ENCODE peak calls at places on chromosomes 4 and X, in seven cellular contexts. One of them, this sample, is unnamed.

GRCh38 chr4:4639370-4639769 is 97.5 kb upstream of the STX18 start:
- DNase-seq in mesendoderm: no peak
- DNase-seq in H9: no peak
- DNase-seq in IMR-90: no peak
- DNase-seq in mesenchymal stem cell: no peak
- DNase-seq in H1: no peak
- DNase-seq in trophoblast cell: no peak
- DNase-seq in this sample: no peak

GRCh38 chrX:13295841-13296240 is 24.0 kb downstream of the ATXN3L start:
- DNase-seq in mesendoderm: no peak
- DNase-seq in H9: no peak
- DNase-seq in IMR-90: no peak
- DNase-seq in mesenchymal stem cell: no peak
- DNase-seq in H1: no peak
- DNase-seq in trophoblast cell: no peak
- DNase-seq in this sample: no peak

GRCh38 chrX:101764538-101764937 is 104.9 kb upstream of the ARMCX2 start:
- DNase-seq in mesendoderm: peak; percentile 14
- DNase-seq in H9: no peak
- DNase-seq in IMR-90: no peak
- DNase-seq in mesenchymal stem cell: peak; percentile 24
- DNase-seq in H1: no peak
- DNase-seq in trophoblast cell: no peak
- DNase-seq in this sample: no peak

GRCh38 chr4:41436365-41437263 is 101.3 kb upstream of the LIMCH1 start:
- DNase-seq in mesendoderm: no peak
- DNase-seq in H9: no peak
- DNase-seq in IMR-90: no peak
- DNase-seq in mesenchymal stem cell: no peak
- DNase-seq in H1: no peak
- DNase-seq in trophoblast cell: no peak
- DNase-seq in this sample: no peak

GRCh38 chr4:123631699-123632098 is 235.1 kb downstream of the SPRY1 start:
- DNase-seq in mesendoderm: no peak
- DNase-seq in H9: no peak
- DNase-seq in IMR-90: peak; percentile 43
- DNase-seq in mesenchymal stem cell: no peak
- DNase-seq in H1: no peak
- DNase-seq in trophoblast cell: no peak
- DNase-seq in this sample: no peak

GRCh38 chrX:64352084-64352483 is 43.2 kb downstream of the MTMR8 start:
- DNase-seq in mesendoderm: no peak
- DNase-seq in H9: no peak
- DNase-seq in IMR-90: no peak
- DNase-seq in mesenchymal stem cell: no peak
- DNase-seq in H1: no peak
- DNase-seq in trophoblast cell: peak; percentile 25
- DNase-seq in this sample: no peak

GRCh38 chr4:23085249-23085568 is 392.5 kb downstream of the GBA3 start:
- DNase-seq in mesendoderm: no peak
- DNase-seq in H9: no peak
- DNase-seq in IMR-90: no peak
- DNase-seq in mesenchymal stem cell: no peak
- DNase-seq in H1: no peak
- DNase-seq in trophoblast cell: no peak
- DNase-seq in this sample: no peak

GRCh38 chr4:186848437-186848836 is 124.8 kb upstream of the FAT1 start:
- DNase-seq in mesendoderm: no peak
- DNase-seq in H9: no peak
- DNase-seq in IMR-90: no peak
- DNase-seq in mesenchymal stem cell: no peak
- DNase-seq in H1: no peak
- DNase-seq in trophoblast cell: no peak
- DNase-seq in this sample: no peak

GRCh38 chr4:6776920-6777635 is 5.4 kb upstream of the KIAA0232 start:
- DNase-seq in mesendoderm: no peak
- DNase-seq in H9: no peak
- DNase-seq in IMR-90: no peak
- DNase-seq in mesenchymal stem cell: no peak
- DNase-seq in H1: no peak
- DNase-seq in trophoblast cell: peak; percentile 53
- DNase-seq in this sample: no peak

GRCh38 chr4:152044341-152044740 is 283.5 kb upstream of the GATB start:
- DNase-seq in mesendoderm: no peak
- DNase-seq in H9: no peak
- DNase-seq in IMR-90: peak; percentile 15
- DNase-seq in mesenchymal stem cell: peak; percentile 40
- DNase-seq in H1: no peak
- DNase-seq in trophoblast cell: no peak
- DNase-seq in this sample: no peak

GRCh38 chrX:12999422-12999821 is 24.5 kb downstream of the TMSB4X start:
- DNase-seq in mesendoderm: no peak
- DNase-seq in H9: no peak
- DNase-seq in IMR-90: peak; percentile 32
- DNase-seq in mesenchymal stem cell: no peak
- DNase-seq in H1: no peak
- DNase-seq in trophoblast cell: no peak
- DNase-seq in this sample: no peak

GRCh38 chrX:431032-431431 is 44.3 kb upstream of the PPP2R3B start:
- DNase-seq in mesendoderm: no peak
- DNase-seq in H9: no peak
- DNase-seq in IMR-90: no peak
- DNase-seq in mesenchymal stem cell: no peak
- DNase-seq in H1: no peak
- DNase-seq in trophoblast cell: no peak
- DNase-seq in this sample: no peak

GRCh38 chrX:75303795-75304194 is 29.9 kb downstream of the UPRT start:
- DNase-seq in mesendoderm: no peak
- DNase-seq in H9: no peak
- DNase-seq in IMR-90: peak; percentile 70
- DNase-seq in mesenchymal stem cell: no peak
- DNase-seq in H1: no peak
- DNase-seq in trophoblast cell: no peak
- DNase-seq in this sample: no peak

GRCh38 chrX:7582191-7582590 is 260.8 kb upstream of the VCX start:
- DNase-seq in mesendoderm: no peak
- DNase-seq in H9: no peak
- DNase-seq in IMR-90: no peak
- DNase-seq in mesenchymal stem cell: no peak
- DNase-seq in H1: no peak
- DNase-seq in trophoblast cell: no peak
- DNase-seq in this sample: no peak

GRCh38 chr4:101205878-101206277 is 141.4 kb downstream of the PPP3CA start:
- DNase-seq in mesendoderm: peak; percentile 24
- DNase-seq in H9: no peak
- DNase-seq in IMR-90: peak; percentile 63
- DNase-seq in mesenchymal stem cell: peak; percentile 49
- DNase-seq in H1: no peak
- DNase-seq in trophoblast cell: peak; percentile 13
- DNase-seq in this sample: no peak

GRCh38 chr4:186823989-186824388 is 100.3 kb upstream of the FAT1 start:
- DNase-seq in mesendoderm: no peak
- DNase-seq in H9: no peak
- DNase-seq in IMR-90: peak; percentile 87
- DNase-seq in mesenchymal stem cell: peak; percentile 20
- DNase-seq in H1: no peak
- DNase-seq in trophoblast cell: no peak
- DNase-seq in this sample: no peak

GRCh38 chr4:13985824-13986223 is 358.3 kb upstream of the BOD1L1 start:
- DNase-seq in mesendoderm: no peak
- DNase-seq in H9: no peak
- DNase-seq in IMR-90: peak; percentile 32
- DNase-seq in mesenchymal stem cell: no peak
- DNase-seq in H1: no peak
- DNase-seq in trophoblast cell: no peak
- DNase-seq in this sample: no peak

GRCh38 chr4:158322119-158322518 is 111.8 kb downstream of the TMEM144 start:
- DNase-seq in mesendoderm: peak; percentile 3
- DNase-seq in H9: no peak
- DNase-seq in IMR-90: no peak
- DNase-seq in mesenchymal stem cell: no peak
- DNase-seq in H1: no peak
- DNase-seq in trophoblast cell: no peak
- DNase-seq in this sample: no peak

GRCh38 chrX:52923781-52924241 is 26.7 kb downstream of the FAM156B start:
- DNase-seq in mesendoderm: no peak
- DNase-seq in H9: no peak
- DNase-seq in IMR-90: peak; percentile 69
- DNase-seq in mesenchymal stem cell: peak; percentile 43
- DNase-seq in H1: no peak
- DNase-seq in trophoblast cell: peak; percentile 52
- DNase-seq in this sample: no peak

GRCh38 chr4:104879367-104879766 is 267.3 kb upstream of the TET2 start:
- DNase-seq in mesendoderm: no peak
- DNase-seq in H9: no peak
- DNase-seq in IMR-90: no peak
- DNase-seq in mesenchymal stem cell: no peak
- DNase-seq in H1: no peak
- DNase-seq in trophoblast cell: no peak
- DNase-seq in this sample: no peak

GRCh38 chr4:111988514-111988913 is 156.7 kb upstream of the FAM241A start:
- DNase-seq in mesendoderm: no peak
- DNase-seq in H9: no peak
- DNase-seq in IMR-90: no peak
- DNase-seq in mesenchymal stem cell: no peak
- DNase-seq in H1: no peak
- DNase-seq in trophoblast cell: no peak
- DNase-seq in this sample: no peak
- H3K4ac ChIP-seq in mesendoderm: no peak overlapping the region
- H3K4ac ChIP-seq in H9: no peak overlapping the region
- H3K4ac ChIP-seq in IMR-90: no peak overlapping the region
- H3K4ac ChIP-seq in mesenchymal stem cell: no peak overlapping the region
- H3K4ac ChIP-seq in H1: no peak overlapping the region
- H3K4ac ChIP-seq in trophoblast cell: no peak overlapping the region
- H3K4ac ChIP-seq in this sample: no peak overlapping the region

GRCh38 chr4:148327683-148328082 is 114.5 kb downstream of the NR3C2 start:
- DNase-seq in mesendoderm: no peak
- DNase-seq in H9: no peak
- DNase-seq in IMR-90: no peak
- DNase-seq in mesenchymal stem cell: no peak
- DNase-seq in H1: no peak
- DNase-seq in trophoblast cell: no peak
- DNase-seq in this sample: no peak
- H3K4ac ChIP-seq in mesendoderm: no peak overlapping the region
- H3K4ac ChIP-seq in H9: no peak overlapping the region
- H3K4ac ChIP-seq in IMR-90: no peak overlapping the region
- H3K4ac ChIP-seq in mesenchymal stem cell: no peak overlapping the region
- H3K4ac ChIP-seq in H1: no peak overlapping the region
- H3K4ac ChIP-seq in trophoblast cell: no peak overlapping the region
- H3K4ac ChIP-seq in this sample: no peak overlapping the region

GRCh38 chr4:20394471-20394870 is 142.8 kb downstream of the SLIT2 start:
- DNase-seq in mesendoderm: no peak
- DNase-seq in H9: no peak
- DNase-seq in IMR-90: no peak
- DNase-seq in mesenchymal stem cell: no peak
- DNase-seq in H1: no peak
- DNase-seq in trophoblast cell: no peak
- DNase-seq in this sample: no peak
- H3K4ac ChIP-seq in mesendoderm: no peak overlapping the region
- H3K4ac ChIP-seq in H9: no peak overlapping the region
- H3K4ac ChIP-seq in IMR-90: no peak overlapping the region
- H3K4ac ChIP-seq in mesenchymal stem cell: no peak overlapping the region
- H3K4ac ChIP-seq in H1: no peak overlapping the region
- H3K4ac ChIP-seq in trophoblast cell: no peak overlapping the region
- H3K4ac ChIP-seq in this sample: no peak overlapping the region

GRCh38 chrX:131724292-131724691 is 180.4 kb downstream of the OR13H1 start:
- DNase-seq in mesendoderm: no peak
- DNase-seq in H9: no peak
- DNase-seq in IMR-90: no peak
- DNase-seq in mesenchymal stem cell: no peak
- DNase-seq in H1: no peak
- DNase-seq in trophoblast cell: no peak
- DNase-seq in this sample: no peak
- H3K4ac ChIP-seq in mesendoderm: no peak overlapping the region
- H3K4ac ChIP-seq in H9: no peak overlapping the region
- H3K4ac ChIP-seq in IMR-90: no peak overlapping the region
- H3K4ac ChIP-seq in mesenchymal stem cell: no peak overlapping the region
- H3K4ac ChIP-seq in H1: no peak overlapping the region
- H3K4ac ChIP-seq in trophoblast cell: no peak overlapping the region
- H3K4ac ChIP-seq in this sample: no peak overlapping the region

GRCh38 chr4:102534845-102535244 is 33.7 kb downstream of the NFKB1 start:
- DNase-seq in mesendoderm: no peak
- DNase-seq in H9: no peak
- DNase-seq in IMR-90: no peak
- DNase-seq in mesenchymal stem cell: no peak
- DNase-seq in H1: no peak
- DNase-seq in trophoblast cell: no peak
- DNase-seq in this sample: no peak
- H3K4ac ChIP-seq in mesendoderm: no peak overlapping the region
- H3K4ac ChIP-seq in H9: no peak overlapping the region
- H3K4ac ChIP-seq in IMR-90: no peak overlapping the region
- H3K4ac ChIP-seq in mesenchymal stem cell: no peak overlapping the region
- H3K4ac ChIP-seq in H1: no peak overlapping the region
- H3K4ac ChIP-seq in trophoblast cell: no peak overlapping the region
- H3K4ac ChIP-seq in this sample: no peak overlapping the region

DNA sequence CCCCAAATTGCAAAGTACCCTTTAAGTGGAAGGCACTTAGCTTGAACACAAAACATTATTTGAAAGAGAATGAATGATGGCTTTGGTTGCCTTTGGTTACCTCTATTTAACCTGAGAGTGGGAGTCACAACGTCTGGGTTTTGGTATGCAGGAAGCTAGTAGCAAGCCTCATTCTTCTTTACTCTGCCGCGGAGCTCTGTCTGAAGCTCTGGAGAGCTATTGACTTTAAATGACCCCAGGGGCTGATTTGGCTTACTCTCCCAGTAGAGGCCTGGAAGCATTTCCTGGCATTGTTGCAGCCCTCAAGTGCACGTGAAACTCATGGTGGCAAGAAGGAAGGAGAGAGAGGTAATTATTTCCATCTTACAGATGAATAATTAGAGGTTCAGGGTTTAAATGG is 81.8 kb upstream of the MAGEA4 start:
- DNase-seq in mesendoderm: peak; percentile 81
- DNase-seq in H9: no peak
- DNase-seq in IMR-90: no peak
- DNase-seq in mesenchymal stem cell: no peak
- DNase-seq in H1: no peak
- DNase-seq in trophoblast cell: no peak
- DNase-seq in this sample: no peak
- H3K4ac ChIP-seq in mesendoderm: no peak overlapping the region
- H3K4ac ChIP-seq in H9: no peak overlapping the region
- H3K4ac ChIP-seq in IMR-90: no peak overlapping the region
- H3K4ac ChIP-seq in mesenchymal stem cell: no peak overlapping the region
- H3K4ac ChIP-seq in H1: no peak overlapping the region
- H3K4ac ChIP-seq in trophoblast cell: no peak overlapping the region
- H3K4ac ChIP-seq in this sample: no peak overlapping the region

This sample was measured in neuronal stem cell.